ENCODE peak calls at places on chromosome 10, in five cellular contexts. M is fibroblast of mammary gland, N is progenitor cell of endocrine pancreas, B is cardiac fibroblast, Q is BE2C. O is an unnamed sample.

GRCh38 chr10:119620241-119620753 is 23.5 kb upstream of the TIAL1 start:
- DNase-seq in N (no peak), M (peak), B (peak), Q (no peak), O (peak)

GRCh38 chr10:14416308-14416700 is 85.6 kb upstream of the FRMD4A start:
- DNase-seq in B (peak), M (no peak), Q (no peak), N (no peak), O (no peak)

GRCh38 chr10:9745158-9745557 is 1272.5 kb upstream of the CELF2 start:
- DNase-seq in N (no peak), Q (no peak), M (no peak), B (no peak), O (no peak)

GRCh38 chr10:34184901-34185386 is 630.2 kb downstream of the PARD3 start:
- DNase-seq in Q (no peak), N (no peak), B (no peak), M (no peak), O (no peak)

GRCh38 chr10:119643306-119644214 is 7.6 kb upstream of the BAG3 start:
- DNase-seq in Q (peak), M (peak), N (no peak), B (no peak), O (peak)

GRCh38 chr10:15436696-15437095 is 65.6 kb upstream of the FAM171A1 start:
- DNase-seq in Q (no peak), M (peak), N (no peak), B (no peak), O (no peak)

GRCh38 chr10:71810048-71810750 is 36.9 kb upstream of the VSIR start:
- DNase-seq in M (no peak), B (no peak), N (no peak), Q (no peak), O (no peak)

GRCh38 chr10:29947701-29948060 is 111.7 kb downstream of the JCAD start:
- DNase-seq in Q (no peak), N (no peak), M (peak), B (no peak), O (no peak)

GRCh38 chr10:30751678-30752331 is 122.3 kb upstream of the LYZL2 start:
- DNase-seq in B (peak), M (peak), Q (peak), N (peak), O (peak)

GRCh38 chr10:126639084-126639483 is 31.4 kb downstream of the C10orf90 start:
- DNase-seq in Q (no peak), M (no peak), N (no peak), B (no peak), O (no peak)

GRCh38 chr10:119919823-119920222 is 27.3 kb downstream of the SEC23IP start:
- DNase-seq in M (no peak), N (no peak), Q (no peak), B (no peak), O (no peak)

GRCh38 chr10:78904196-78904595 is 164.6 kb upstream of the ZMIZ1 start:
- DNase-seq in M (no peak), Q (no peak), N (peak), B (no peak), O (no peak)

GRCh38 chr10:12835709-12836108 is 165.8 kb downstream of the CCDC3 start:
- DNase-seq in N (no peak), M (peak), B (peak), Q (no peak), O (no peak)

GRCh38 chr10:22560391-22561239 is 153.8 kb downstream of the PIP4K2A start:
- DNase-seq in B (no peak), Q (no peak), M (no peak), N (no peak), O (no peak)

GRCh38 chr10:91909178-91909677 is at the start of gene FGFBP3:
- DNase-seq in M (peak), N (peak), Q (peak), B (peak), O (no peak)

GRCh38 chr10:28219241-28219640 is 83.6 kb downstream of the MPP7 start:
- DNase-seq in N (no peak), B (no peak), Q (no peak), M (no peak), O (peak)

GRCh38 chr10:34522542-34522941 is 292.6 kb downstream of the PARD3 start:
- DNase-seq in M (peak), N (no peak), B (peak), Q (peak), O (no peak)

DNA sequence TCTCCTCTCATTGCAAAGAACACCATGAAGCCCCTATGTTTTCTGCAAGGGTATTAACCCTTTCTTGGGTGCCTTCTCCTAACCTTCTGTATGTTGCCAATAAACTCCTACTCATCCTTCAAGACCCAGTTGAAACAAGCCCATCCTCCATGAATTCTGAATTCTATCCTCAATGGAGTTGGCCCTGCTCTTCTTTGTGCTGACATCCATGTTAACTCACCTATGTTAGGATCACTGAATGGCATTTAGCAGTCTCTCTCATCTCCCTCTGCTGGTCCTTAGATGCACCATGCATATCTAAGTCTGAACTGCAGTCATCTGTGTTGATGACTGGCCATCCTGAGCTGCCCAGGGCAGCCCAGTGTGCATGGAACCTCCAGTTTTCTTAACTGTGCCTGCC is 129.8 kb downstream of the BUB3 start:
- DNase-seq in N (no peak), M (no peak), B (no peak), Q (no peak), O (no peak)
- TF ChIP-seq CTCF in N (peak), M (peak), B (no peak), Q (peak), O (peak)

GRCh38 chr10:110597476-110597875 is 30.0 kb downstream of the SMC3 start:
- DNase-seq in Q (no peak), M (no peak), B (no peak), N (no peak), O (no peak)

DNA sequence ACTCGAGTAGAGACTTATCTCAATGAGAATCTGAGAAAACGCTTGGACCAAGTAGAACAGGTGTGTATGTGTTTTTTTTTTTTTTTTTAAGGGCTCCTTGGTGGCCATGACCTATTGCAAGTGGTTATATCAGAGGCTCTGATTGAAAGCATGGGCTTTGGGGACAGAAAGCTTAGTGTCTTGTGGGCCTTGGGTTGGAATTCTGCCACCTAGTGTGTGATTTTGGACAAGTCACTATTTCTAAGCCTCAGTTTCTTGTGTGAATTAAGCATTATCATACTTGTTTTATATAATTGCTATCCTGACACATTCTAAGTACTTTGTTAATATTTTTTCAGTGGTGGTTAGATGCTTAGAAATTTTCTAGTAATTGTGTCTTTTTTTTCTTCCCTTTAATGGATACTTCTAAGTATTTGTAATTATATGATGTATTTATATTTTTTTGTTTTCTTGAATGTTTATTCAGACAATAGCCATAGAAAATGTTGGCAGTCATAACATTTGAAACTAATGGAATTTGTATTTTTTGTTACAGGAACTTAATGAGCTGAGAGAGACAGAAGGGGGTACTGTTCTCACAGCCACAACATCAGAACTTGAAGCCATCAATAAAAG is 33.1 kb downstream of the SMC3 start:
- DNase-seq in B (peak), N (peak), Q (peak), M (peak), O (peak)
- TF ChIP-seq CTCF in B (peak), N (peak), Q (peak), M (peak), O (peak)

GRCh38 chr10:114002422-114002821 is 41.2 kb upstream of the ADRB1 start:
- DNase-seq in Q (no peak), N (no peak), M (no peak), B (no peak), O (no peak)
- TF ChIP-seq CTCF in Q (peak), N (peak), M (no peak), B (no peak), O (peak)

GRCh38 chr10:124017729-124018128 is 75.7 kb downstream of the CHST15 start:
- DNase-seq in N (no peak), B (no peak), Q (no peak), M (no peak), O (no peak)

GRCh38 chr10:124020871-124021823 is 72.3 kb downstream of the CHST15 start:
- DNase-seq in Q (no peak), N (no peak), M (no peak), B (no peak), O (no peak)

GRCh38 chr10:124022066-124022465 is 71.3 kb downstream of the CHST15 start:
- DNase-seq in M (no peak), B (no peak), N (no peak), Q (no peak), O (no peak)

GRCh38 chr10:124018886-124019525 is 74.4 kb downstream of the CHST15 start:
- DNase-seq in Q (no peak), M (no peak), N (no peak), B (no peak), O (no peak)

DNA sequence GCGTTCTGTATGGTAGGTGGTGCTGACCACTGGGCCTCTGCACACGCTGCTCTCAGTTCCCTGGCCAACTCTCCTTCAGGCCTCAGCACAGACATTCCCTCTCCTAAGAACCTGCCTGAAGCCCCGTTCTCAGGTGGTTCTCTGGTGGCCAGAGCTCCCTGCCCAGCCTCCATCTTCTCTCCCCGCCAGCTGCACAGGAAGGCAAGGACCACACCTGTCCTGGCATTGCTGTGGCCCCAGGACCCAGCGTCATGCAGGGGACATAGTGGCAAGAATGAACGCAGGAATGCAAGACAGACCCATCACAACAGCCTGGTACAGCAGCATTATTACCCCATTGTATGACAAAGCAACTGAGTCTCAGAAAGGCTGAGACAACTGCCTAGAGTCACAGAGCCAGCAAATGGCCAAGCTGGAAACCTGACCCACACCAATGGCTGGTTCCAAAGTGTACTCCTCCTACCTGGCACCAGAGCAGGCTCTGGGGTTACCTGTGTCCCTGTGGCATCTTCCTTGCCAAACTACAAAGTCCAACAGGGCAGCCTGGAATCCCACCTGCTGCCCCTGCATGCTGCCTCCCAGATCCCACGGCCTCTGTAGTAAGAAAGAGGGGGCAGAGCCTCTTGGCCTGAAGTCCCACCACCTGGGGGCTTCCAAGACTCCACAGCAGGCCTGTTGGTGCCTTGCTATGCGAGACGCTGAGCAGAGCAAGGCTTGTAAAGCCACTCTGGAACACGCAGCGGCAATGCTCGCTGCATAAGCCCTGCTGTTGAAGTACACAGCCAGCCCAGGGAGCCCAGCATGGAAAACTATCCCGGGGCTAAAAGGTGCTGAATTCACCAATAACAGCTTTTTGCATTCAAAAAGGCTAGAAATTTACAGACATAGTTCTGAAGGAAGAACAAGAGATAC is 73.3 kb downstream of the CHST15 start:
- DNase-seq in Q (no peak), B (no peak), N (no peak), M (no peak), O (no peak)
- TF ChIP-seq CTCF in Q (no peak), B (no peak), N (no peak), M (no peak), O (no peak)

GRCh38 chr10:124827474-124827873 is 25.9 kb downstream of the ABRAXAS2 start:
- DNase-seq in Q (no peak), B (peak), M (peak), N (no peak), O (peak)
- TF ChIP-seq CTCF in Q (peak), B (peak), M (peak), N (peak), O (peak)